ENCODE peak calls at places on chromosomes 5 and 9, in six cellular contexts. E is right lobe of liver; Q is neuronal stem cell; F is GM23248; A is tibial artery; K is CD4-positive, alpha-beta T cell. G is an unnamed sample.

GRCh38 chr9:97557606-97558095 is 56.2 kb downstream of the TMOD1 start:
- DNase-seq in Q (no peak), K (no peak), F (no peak), E (peak), A (peak), G (peak)

GRCh38 chr5:60497706-60498500 is 202.1 kb downstream of the DEPDC1B start:
- DNase-seq in F (no peak), K (no peak), Q (no peak), A (no peak), E (no peak), G (no peak)

GRCh38 chr5:93588586-93589347 is 5.7 kb downstream of the NR2F1 start:
- DNase-seq in F (no peak), Q (no peak), A (no peak), E (no peak), K (no peak), G (no peak)

GRCh38 chr9:13033959-13034695 is 245.4 kb downstream of the MPDZ start:
- DNase-seq in Q (peak), A (peak), F (peak), E (peak), K (no peak), G (peak)

GRCh38 chr5:36407396-36407795 is 105.7 kb upstream of the RANBP3L start:
- DNase-seq in A (no peak), F (peak), Q (no peak), K (no peak), E (no peak), G (no peak)

GRCh38 chr5:540215-541147 is 16.2 kb upstream of the SLC9A3 start:
- DNase-seq in E (no peak), A (no peak), Q (no peak), K (no peak), F (peak), G (no peak)

GRCh38 chr5:115766608-115767007 is 49.9 kb downstream of the CDO1 start:
- DNase-seq in A (no peak), E (no peak), K (no peak), F (no peak), Q (no peak), G (no peak)

GRCh38 chr9:128275198-128276007 is at the start of gene GOLGA2:
- DNase-seq in K (no peak), F (peak), A (no peak), Q (peak), E (no peak), G (no peak)

GRCh38 chr5:159956074-159956473 is 39.8 kb downstream of the ADRA1B start:
- DNase-seq in F (peak), Q (no peak), A (no peak), K (no peak), E (no peak), G (no peak)

GRCh38 chr9:78543353-78543752 is 246.4 kb downstream of the PSAT1 start:
- DNase-seq in A (no peak), Q (no peak), E (no peak), K (no peak), F (no peak), G (no peak)

GRCh38 chr5:120396186-120396585 is 67.9 kb upstream of the PRR16 start:
- DNase-seq in Q (no peak), K (no peak), F (peak), A (no peak), E (no peak), G (no peak)

GRCh38 chr9:80899208-80899607 is 790.1 kb downstream of the TLE1 start:
- DNase-seq in Q (no peak), E (no peak), A (no peak), F (no peak), K (no peak), G (no peak)

GRCh38 chr5:96658272-96658671 is 3.9 kb upstream of the CAST start:
- DNase-seq in K (no peak), Q (peak), E (no peak), F (no peak), A (no peak), G (no peak)

GRCh38 chr9:129944501-129945116 is 98.4 kb downstream of the FNBP1 start:
- DNase-seq in F (no peak), K (no peak), E (no peak), A (no peak), Q (no peak), G (no peak)

GRCh38 chr5:42767491-42768105 is 11.0 kb downstream of the CCDC152 start:
- DNase-seq in Q (no peak), A (no peak), E (no peak), F (peak), K (no peak), G (no peak)

GRCh38 chr5:64161420-64161819 is 4.2 kb upstream of the RNF180 start:
- DNase-seq in K (no peak), F (no peak), E (no peak), A (no peak), Q (no peak), G (no peak)

GRCh38 chr5:120466337-120467006 is 2.4 kb downstream of the PRR16 start:
- DNase-seq in E (no peak), A (no peak), F (peak), K (no peak), Q (no peak), G (no peak)

GRCh38 chr9:79242489-79242888 is 329.3 kb upstream of the TLE4 start:
- DNase-seq in K (no peak), A (no peak), Q (no peak), F (no peak), E (no peak), G (no peak)

GRCh38 chr5:167393328-167393727 is 898.1 kb upstream of the WWC1 start:
- DNase-seq in A (no peak), F (no peak), Q (no peak), K (no peak), E (no peak), G (no peak)

GRCh38 chr5:178307266-178308045 is 74.9 kb upstream of the PHYKPL start:
- DNase-seq in Q (no peak), A (peak), F (no peak), K (no peak), E (peak), G (no peak)

GRCh38 chr9:16689352-16689938 is 181.0 kb downstream of the BNC2 start:
- DNase-seq in K (no peak), A (peak), Q (no peak), F (no peak), E (no peak), G (peak)

GRCh38 chr5:72821776-72822175 is 5.3 kb downstream of the TNPO1 start:
- DNase-seq in E (no peak), F (no peak), K (no peak), A (no peak), Q (no peak), G (no peak)

GRCh38 chr5:497090-497489 is 27.2 kb downstream of the SLC9A3 start:
- DNase-seq in F (no peak), K (no peak), A (no peak), Q (no peak), E (no peak), G (no peak)

DNA sequence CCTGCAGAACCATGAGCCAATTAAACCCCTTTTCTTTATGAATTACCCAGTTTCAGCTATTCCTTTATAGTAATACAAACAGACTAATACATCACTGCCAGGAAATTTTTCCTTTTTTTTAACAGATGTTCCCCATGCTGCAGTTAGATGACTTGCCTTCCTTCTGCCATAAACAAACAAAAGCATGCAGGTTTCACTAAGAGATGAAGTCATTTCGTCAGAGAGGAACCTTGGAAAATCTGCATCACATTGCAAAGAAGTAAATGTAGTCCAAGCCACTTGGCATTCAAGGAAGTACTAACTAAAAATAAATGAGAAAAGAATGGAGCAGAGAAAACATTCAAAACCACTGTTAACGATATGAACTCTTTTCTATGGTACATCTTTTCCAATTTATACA is 194.1 kb upstream of the EFNA5 start:
- DNase-seq in E (no peak), Q (no peak), A (no peak), K (no peak), F (peak), G (no peak)
- H3K27ac ChIP-seq in E (no peak), Q (no peak), A (no peak), K (no peak), F (no peak), G (no peak)

DNA sequence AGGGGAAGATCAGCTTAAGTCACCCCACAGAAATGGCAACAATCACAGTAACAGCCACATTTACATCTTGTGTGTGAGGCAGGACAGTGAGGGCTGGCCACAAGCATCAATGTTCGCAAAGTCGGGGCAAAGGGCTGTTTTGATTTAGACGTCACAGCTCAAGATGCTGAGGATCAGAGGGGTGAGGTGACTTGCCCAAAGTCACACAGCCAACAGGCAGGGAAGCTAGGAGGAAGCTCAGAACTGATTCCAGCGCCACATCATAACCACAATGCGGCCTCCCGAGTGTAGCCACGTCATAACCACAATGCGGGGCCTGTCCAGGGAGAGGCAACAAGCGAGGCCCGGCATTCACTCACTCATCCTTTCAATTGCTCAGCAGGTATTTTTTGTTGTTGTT is 14.3 kb downstream of the STK10 start:
- DNase-seq in E (no peak), Q (no peak), K (peak), A (no peak), F (peak), G (no peak)
- H3K27ac ChIP-seq in E (no peak), Q (no peak), K (peak), A (no peak), F (no peak), G (peak)

GRCh38 chr5:153094333-153094732 is 396.1 kb upstream of the GRIA1 start:
- DNase-seq in E (no peak), F (no peak), A (no peak), Q (no peak), K (no peak), G (no peak)

GRCh38 chr5:153084476-153084875 is 406.0 kb upstream of the GRIA1 start:
- DNase-seq in Q (no peak), K (no peak), F (no peak), A (no peak), E (no peak), G (no peak)

GRCh38 chr5:153088538-153088937 is 401.9 kb upstream of the GRIA1 start:
- DNase-seq in E (no peak), A (no peak), Q (no peak), K (no peak), F (no peak), G (no peak)
- H3K27ac ChIP-seq in E (no peak), A (no peak), Q (no peak), K (no peak), F (no peak), G (no peak)

DNA sequence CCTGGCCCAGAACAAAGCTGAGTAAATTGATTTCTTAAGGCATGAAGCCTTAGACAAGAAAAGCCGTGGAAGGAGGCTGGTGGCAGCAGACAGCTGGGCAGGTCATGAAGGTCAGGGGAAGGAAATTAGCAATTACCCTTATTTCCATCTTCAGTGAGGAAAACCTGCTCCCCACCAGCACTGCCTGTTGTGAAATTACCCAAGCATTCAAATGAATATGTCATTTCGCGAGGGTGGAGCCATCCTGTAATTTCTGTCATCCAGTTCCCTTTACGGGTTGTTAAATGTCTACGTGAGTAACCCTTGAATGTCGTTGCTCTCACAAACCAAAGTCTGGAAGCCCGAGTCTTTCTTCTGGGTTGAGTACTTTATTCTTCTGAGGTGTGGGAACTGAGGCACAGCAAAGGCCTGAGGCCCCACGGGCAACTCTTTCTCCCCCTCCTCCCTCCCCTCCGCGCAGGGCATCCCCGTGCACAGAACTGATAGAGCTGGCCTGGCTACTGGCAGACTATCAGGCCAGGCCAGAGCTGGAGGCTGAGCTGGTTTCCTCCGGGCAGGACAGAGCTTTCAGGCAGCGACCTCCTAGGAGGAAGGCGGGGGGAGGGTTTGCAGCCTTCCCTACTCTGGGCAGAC is 22.0 kb upstream of the AK3 start:
- DNase-seq in A (peak), E (peak), K (no peak), Q (peak), F (peak), G (no peak)
- H3K27ac ChIP-seq in A (peak), E (peak), K (no peak), Q (peak), F (no peak), G (no peak)

DNA sequence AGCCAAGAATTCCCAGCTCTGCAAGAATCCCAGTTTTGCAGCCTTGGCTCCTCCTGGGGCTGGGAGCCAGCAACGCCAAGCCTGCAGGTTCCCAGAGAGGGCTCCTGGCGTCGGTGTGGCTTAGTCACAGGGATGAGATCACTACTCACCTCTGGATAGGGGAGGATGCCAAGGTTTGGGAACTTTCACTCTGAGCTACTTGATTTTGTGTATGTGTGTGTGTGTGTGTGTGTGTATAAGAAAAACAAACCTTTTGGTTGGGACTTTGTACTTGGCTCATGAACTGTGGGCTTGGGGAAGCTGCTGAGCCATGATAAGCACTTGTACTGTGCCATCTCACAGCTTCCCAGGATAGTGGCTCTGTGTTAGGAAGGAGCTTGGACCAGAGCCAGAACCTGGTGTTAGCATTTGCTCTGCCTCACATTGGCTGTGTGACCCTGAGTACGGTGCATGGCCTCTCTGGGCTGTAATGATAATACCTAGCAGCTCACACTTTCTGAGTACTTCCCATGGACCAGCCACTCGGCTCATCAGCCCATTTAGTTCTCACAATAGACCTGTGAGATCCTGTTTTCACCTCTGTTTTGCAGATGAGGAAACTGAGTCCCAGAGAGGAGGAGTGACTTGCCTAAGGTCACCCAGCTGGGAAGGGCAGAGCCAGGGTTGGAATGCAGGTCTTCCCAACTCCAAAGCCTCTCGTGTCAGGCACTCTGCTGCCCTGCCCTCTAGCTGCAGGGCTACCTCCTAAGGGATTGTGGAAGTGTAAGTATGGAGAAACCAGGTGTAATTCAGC is 41.4 kb upstream of the DAB2IP start:
- DNase-seq in F (peak), E (peak), Q (no peak), A (peak), K (no peak), G (no peak)
- H3K27ac ChIP-seq in F (no peak), E (peak), Q (no peak), A (peak), K (no peak), G (no peak)

GRCh38 chr5:149486726-149487635 is 64.3 kb downstream of the CSNK1A1 start:
- DNase-seq in A (no peak), Q (no peak), F (peak), K (no peak), E (no peak), G (no peak)
- H3K27ac ChIP-seq in A (peak), Q (no peak), F (peak), K (no peak), E (peak), G (no peak)

DNA sequence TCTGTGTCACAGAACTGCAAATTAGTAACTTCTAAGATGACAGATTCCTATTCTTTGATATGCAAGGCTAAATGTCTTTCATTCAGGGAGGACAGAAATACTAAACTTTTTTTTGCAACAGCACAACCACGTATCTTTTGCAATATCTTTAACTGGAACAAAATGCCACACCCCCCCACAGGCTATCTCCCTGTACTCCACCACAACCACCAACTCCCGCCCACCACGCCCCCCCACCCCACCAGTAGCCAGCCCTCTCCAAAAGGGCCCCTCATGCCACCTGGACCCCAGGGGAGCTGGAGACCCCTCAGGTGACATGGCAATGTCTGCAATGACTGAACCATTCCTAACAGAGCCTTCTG is 131.8 kb downstream of the ROR2 start:
- DNase-seq in E (no peak), A (no peak), F (no peak), Q (no peak), K (no peak), G (no peak)
- H3K27ac ChIP-seq in E (no peak), A (no peak), F (peak), Q (no peak), K (no peak), G (no peak)

DNA sequence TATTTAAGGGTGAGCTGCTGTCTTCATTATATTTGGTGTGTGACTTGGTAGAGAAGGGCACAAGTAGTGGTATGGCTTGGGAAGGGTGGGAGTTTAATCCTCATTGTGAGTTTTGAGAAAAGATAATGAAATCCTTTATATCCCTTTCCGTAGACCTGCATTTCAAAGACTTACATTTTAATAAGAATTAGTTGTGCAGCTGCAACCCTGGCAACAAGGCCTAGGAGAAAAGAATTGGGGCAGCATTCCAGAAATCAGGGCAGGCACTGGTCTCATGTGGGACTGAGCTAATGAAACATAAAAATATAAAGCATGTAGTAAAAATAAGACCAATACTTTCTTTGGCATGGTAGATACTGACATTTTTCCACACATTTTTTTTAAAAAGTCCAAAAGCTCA is 60.5 kb downstream of the CDC42SE2 start:
- DNase-seq in K (no peak), F (no peak), Q (peak), A (no peak), E (no peak), G (no peak)
- H3K27ac ChIP-seq in K (no peak), F (no peak), Q (peak), A (no peak), E (no peak), G (peak)

DNA sequence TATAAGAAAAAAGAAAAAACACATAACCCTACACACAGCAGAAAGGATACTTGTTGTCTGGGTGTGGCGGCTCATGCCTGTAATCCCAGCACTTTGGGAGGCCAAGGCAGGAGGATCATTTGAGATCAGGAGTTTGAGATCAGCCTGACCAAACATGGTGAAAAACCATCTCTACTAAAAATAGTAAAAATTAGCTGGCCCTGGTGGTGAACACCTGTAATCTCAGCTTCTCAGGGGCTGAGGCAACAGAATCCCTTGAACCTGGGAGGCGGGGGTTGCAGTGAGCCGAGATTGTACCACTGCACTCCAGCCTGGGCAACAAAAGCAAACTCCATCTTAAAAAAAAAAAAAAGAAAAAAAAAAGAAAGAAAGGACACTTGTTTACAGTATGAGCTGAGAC is 147.6 kb upstream of the PITX1 start:
- DNase-seq in E (no peak), A (no peak), K (no peak), Q (no peak), F (no peak), G (no peak)
- H3K27ac ChIP-seq in E (no peak), A (no peak), K (no peak), Q (no peak), F (no peak), G (no peak)

GRCh38 chr9:114371986-114372917 is 15.5 kb downstream of the AKNA start:
- DNase-seq in E (no peak), F (peak), Q (no peak), K (no peak), A (no peak), G (no peak)
- H3K27ac ChIP-seq in E (peak), F (no peak), Q (no peak), K (peak), A (peak), G (peak)